ENCODE peak calls at places on chromosomes 6 and 20, in six cellular contexts. F, L, B, V, Y and A are unnamed samples.

GRCh38 chr6:22099241-22099640 is 197.6 kb downstream of the PRL start:
- DNase-seq in F (no peak), L (no peak), B (no peak), V (no peak), Y (no peak), A (no peak)

GRCh38 chr6:120965814-120966213 is 368.5 kb downstream of the TBC1D32 start:
- DNase-seq in F (no peak), L (no peak), B (no peak), V (no peak), Y (no peak), A (no peak)

GRCh38 chr20:22816016-22816415 is 219.1 kb upstream of the SSTR4 start:
- DNase-seq in F (no peak), L (no peak), B (peak; percentile 5), V (no peak), Y (no peak), A (no peak)

GRCh38 chr6:129795261-129795660 is 65.9 kb downstream of the TMEM244 start:
- DNase-seq in F (peak; percentile 9), L (no peak), B (no peak), V (no peak), Y (no peak), A (no peak)

GRCh38 chr6:35801148-35801547 is 4.0 kb upstream of the LHFPL5 start:
- DNase-seq in F (no peak), L (no peak), B (no peak), V (no peak), Y (no peak), A (no peak)

GRCh38 chr6:146997062-146997461 is 207.2 kb upstream of the STXBP5 start:
- DNase-seq in F (no peak), L (no peak), B (no peak), V (peak; percentile 50), Y (no peak), A (peak; percentile 54)

GRCh38 chr6:102936959-102937358 is 1543.5 kb downstream of the GRIK2 start:
- DNase-seq in F (no peak), L (no peak), B (no peak), V (no peak), Y (no peak), A (no peak)

GRCh38 chr6:129980821-129981220 is 37.6 kb upstream of the L3MBTL3 start:
- DNase-seq in F (no peak), L (no peak), B (no peak), V (no peak), Y (no peak), A (no peak)

GRCh38 chr20:2794202-2794748 is 6.2 kb downstream of the CPXM1 start:
- DNase-seq in F (no peak), L (no peak), B (no peak), V (no peak), Y (no peak), A (no peak)

GRCh38 chr6:139364302-139364981 is 10.0 kb downstream of the CITED2 start:
- DNase-seq in F (no peak), L (no peak), B (no peak), V (no peak), Y (peak; percentile 70), A (peak; percentile 19)

GRCh38 chr20:47481330-47482216 is 20.1 kb upstream of the NCOA3 start:
- DNase-seq in F (no peak), L (no peak), B (no peak), V (no peak), Y (no peak), A (no peak)

GRCh38 chr6:42404494-42404893 is 47.2 kb downstream of the TRERF1 start:
- DNase-seq in F (peak; percentile 63), L (no peak), B (peak; percentile 68), V (no peak), Y (no peak), A (peak; percentile 66)

GRCh38 chr20:37580069-37580468 is 52.4 kb upstream of the BLCAP start:
- DNase-seq in F (no peak), L (no peak), B (no peak), V (no peak), Y (no peak), A (no peak)

GRCh38 chr20:53795170-53795569 is 201.5 kb upstream of the ZNF217 start:
- DNase-seq in F (no peak), L (no peak), B (no peak), V (no peak), Y (no peak), A (no peak)

GRCh38 chr20:56817780-56818675 is 188.9 kb downstream of the TFAP2C start:
- DNase-seq in F (no peak), L (no peak), B (no peak), V (no peak), Y (no peak), A (no peak)

GRCh38 chr6:347951-348859 is 43.3 kb upstream of the IRF4 start:
- DNase-seq in F (no peak), L (no peak), B (no peak), V (no peak), Y (no peak), A (no peak)

GRCh38 chr6:28885149-28885738 is 38.5 kb downstream of the TRIM27 start:
- DNase-seq in F (no peak), L (no peak), B (no peak), V (no peak), Y (no peak), A (no peak)

GRCh38 chr20:9838378-9839295 is at the start of gene PAK5:
- DNase-seq in F (no peak), L (peak; percentile 55), B (peak; percentile 47), V (no peak), Y (peak; percentile 45), A (no peak)

GRCh38 chr6:32057966-32058365 is 19.8 kb downstream of the CYP21A2 start:
- DNase-seq in F (no peak), L (no peak), B (no peak), V (no peak), Y (no peak), A (no peak)

GRCh38 chr6:136501081-136501480 is 49.1 kb downstream of the MAP7 start:
- DNase-seq in F (no peak), L (no peak), B (no peak), V (no peak), Y (no peak), A (no peak)

GRCh38 chr6:79167931-79168694 is 66.4 kb downstream of the HMGN3 start:
- DNase-seq in F (no peak), L (no peak), B (no peak), V (peak; percentile 9), Y (peak; percentile 66), A (peak; percentile 5)

GRCh38 chr6:70312165-70312564 is 9.3 kb upstream of the COL9A1 start:
- DNase-seq in F (peak; percentile 12), L (no peak), B (no peak), V (peak; percentile 15), Y (no peak), A (no peak)

GRCh38 chr6:43428112-43428570 is 800 bp downstream of the ABCC10 start:
- DNase-seq in F (no peak), L (no peak), B (no peak), V (no peak), Y (no peak), A (no peak)

GRCh38 chr6:141824258-141824795 is 308.4 kb upstream of the GJE1 start:
- DNase-seq in F (no peak), L (no peak), B (no peak), V (no peak), Y (peak; percentile 21), A (no peak)